ENCODE peak calls at places on chromosomes 2 and 18, in four cellular contexts. One of them, this sample, is unnamed.

GRCh38 chr2:100623033-100623715 is 60.4 kb downstream of the PDCL3 start:
- DNase-seq in dorsolateral prefrontal cortex: no peak
- DNase-seq in transverse colon: no peak
- DNase-seq in BJ: no peak
- DNase-seq in this sample: no peak

GRCh38 chr2:31269087-31269486 is 35.1 kb downstream of the EHD3 start:
- DNase-seq in dorsolateral prefrontal cortex: no peak
- DNase-seq in transverse colon: no peak
- DNase-seq in BJ: no peak
- DNase-seq in this sample: no peak

GRCh38 chr2:48905696-48906095 is 150.2 kb upstream of the LHCGR start:
- DNase-seq in dorsolateral prefrontal cortex: no peak
- DNase-seq in transverse colon: peak; percentile 8
- DNase-seq in BJ: no peak
- DNase-seq in this sample: no peak

GRCh38 chr2:227626580-227627151 is 9.4 kb downstream of the SCYGR4 start:
- DNase-seq in dorsolateral prefrontal cortex: no peak
- DNase-seq in transverse colon: no peak
- DNase-seq in BJ: no peak
- DNase-seq in this sample: no peak

GRCh38 chr2:230054079-230054478 is 14.6 kb downstream of the SLC16A14 start:
- DNase-seq in dorsolateral prefrontal cortex: no peak
- DNase-seq in transverse colon: no peak
- DNase-seq in BJ: no peak
- DNase-seq in this sample: no peak

GRCh38 chr2:567865-568638 is 109.2 kb downstream of the TMEM18 start:
- DNase-seq in dorsolateral prefrontal cortex: no peak
- DNase-seq in transverse colon: no peak
- DNase-seq in BJ: peak; percentile 74
- DNase-seq in this sample: peak; percentile 4

GRCh38 chr2:231452799-231453508 is 11.3 kb downstream of the NCL start:
- DNase-seq in dorsolateral prefrontal cortex: no peak
- DNase-seq in transverse colon: no peak
- DNase-seq in BJ: no peak
- DNase-seq in this sample: no peak

GRCh38 chr18:58692420-58693185 is 21.3 kb downstream of the MALT1 start:
- DNase-seq in dorsolateral prefrontal cortex: no peak
- DNase-seq in transverse colon: no peak
- DNase-seq in BJ: no peak
- DNase-seq in this sample: no peak

GRCh38 chr2:144671695-144672094 is 151.8 kb upstream of the ZEB2 start:
- DNase-seq in dorsolateral prefrontal cortex: no peak
- DNase-seq in transverse colon: no peak
- DNase-seq in BJ: no peak
- DNase-seq in this sample: no peak

DNA sequence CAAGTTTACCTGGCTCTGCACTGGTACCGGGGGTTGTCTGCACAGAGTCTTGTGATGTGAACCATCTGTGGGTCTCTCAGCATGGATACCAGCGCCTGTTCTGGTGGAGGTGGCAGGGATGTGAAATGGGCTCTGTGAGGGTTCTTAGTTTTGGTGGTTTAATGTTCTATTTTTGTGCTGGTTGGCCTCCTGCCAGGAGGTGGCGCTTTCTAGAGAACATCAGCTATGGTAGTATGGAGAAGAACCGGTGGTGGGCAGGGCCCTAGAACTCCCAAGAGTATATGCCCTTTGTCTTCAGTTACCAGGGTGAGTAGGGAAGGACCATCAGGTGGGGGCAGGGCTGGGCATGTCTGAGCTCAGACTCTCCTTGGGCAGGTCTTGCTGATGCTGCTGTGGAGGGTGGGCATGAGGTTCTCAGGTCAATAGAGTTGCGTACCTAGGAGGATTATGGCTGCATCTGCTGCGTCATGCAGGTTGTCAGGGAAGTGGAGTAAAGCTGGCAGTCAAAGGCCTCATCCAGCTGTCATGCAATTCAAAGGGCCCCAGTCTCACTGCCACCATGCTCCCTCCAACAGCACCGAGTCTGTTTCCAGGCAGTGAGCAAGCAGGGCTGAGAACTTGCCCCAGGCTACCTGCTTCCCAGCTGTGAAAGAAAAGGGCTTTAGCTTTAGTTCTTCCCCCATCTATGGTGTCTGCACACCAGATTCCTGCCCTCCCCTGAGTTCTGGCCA is 278.0 kb downstream of the METTL4 start:
- DNase-seq in dorsolateral prefrontal cortex: no peak
- DNase-seq in transverse colon: no peak
- DNase-seq in BJ: no peak
- DNase-seq in this sample: no peak
- TF ChIP-seq CTCF in dorsolateral prefrontal cortex: no peak
- TF ChIP-seq CTCF in transverse colon: no peak
- TF ChIP-seq CTCF in BJ: no peak
- TF ChIP-seq CTCF in this sample: no peak

GRCh38 chr18:32771169-32771751 is 1.6 kb downstream of the KLHL14 start:
- DNase-seq in dorsolateral prefrontal cortex: no peak
- DNase-seq in transverse colon: no peak
- DNase-seq in BJ: no peak
- DNase-seq in this sample: no peak

GRCh38 chr18:32771871-32772499 is 838 bp downstream of the KLHL14 start:
- DNase-seq in dorsolateral prefrontal cortex: no peak
- DNase-seq in transverse colon: no peak
- DNase-seq in BJ: no peak
- DNase-seq in this sample: no peak

GRCh38 chr18:32770651-32771168 is 2.1 kb downstream of the KLHL14 start:
- DNase-seq in dorsolateral prefrontal cortex: no peak
- DNase-seq in transverse colon: no peak
- DNase-seq in BJ: no peak
- DNase-seq in this sample: no peak

GRCh38 chr18:32773187-32773712 is 427 bp upstream of the KLHL14 start:
- DNase-seq in dorsolateral prefrontal cortex: no peak
- DNase-seq in transverse colon: no peak
- DNase-seq in BJ: no peak
- DNase-seq in this sample: no peak

DNA sequence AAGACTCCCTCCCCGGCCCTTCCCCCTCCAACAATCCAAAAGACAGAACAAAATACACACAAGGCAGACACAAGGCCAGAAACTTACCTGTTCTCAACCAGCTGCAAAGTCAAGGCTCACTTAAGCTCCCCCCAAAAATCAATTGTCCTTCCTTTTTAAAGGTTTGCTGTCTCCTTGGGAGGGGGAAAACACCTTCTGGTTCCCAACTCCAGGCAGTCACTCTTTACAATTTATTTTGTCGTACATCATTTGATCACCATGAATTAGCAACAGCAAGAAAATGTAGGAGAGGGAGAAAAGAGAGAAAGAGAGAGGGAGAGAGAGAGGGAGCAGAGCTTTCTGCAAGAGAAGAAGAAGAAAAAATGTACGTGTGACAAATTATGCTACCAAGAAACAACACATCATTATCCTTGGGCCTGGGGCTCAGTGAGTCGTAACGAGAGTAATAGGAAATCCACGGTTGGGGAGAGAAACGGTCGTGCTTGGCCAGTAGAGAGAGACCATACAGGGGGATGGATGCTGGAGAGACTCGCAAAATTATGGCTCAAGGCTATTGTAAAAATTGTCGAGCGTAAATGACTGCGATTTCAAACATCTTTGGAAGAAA is at the start of gene KLHL14:
- DNase-seq in dorsolateral prefrontal cortex: no peak
- DNase-seq in transverse colon: no peak
- DNase-seq in BJ: no peak
- DNase-seq in this sample: no peak
- H3K4me3 ChIP-seq in dorsolateral prefrontal cortex: peak within 1 kb of the TSS; percentile 60
- H3K4me3 ChIP-seq in transverse colon: peak within 1 kb of the TSS; percentile 54
- H3K4me3 ChIP-seq in BJ: no peak within 1 kb of the TSS
- H3K4me3 ChIP-seq in this sample: no peak within 1 kb of the TSS

GRCh38 chr18:48639772-48640432 is 101.1 kb downstream of the CTIF start:
- DNase-seq in dorsolateral prefrontal cortex: no peak
- DNase-seq in transverse colon: no peak
- DNase-seq in BJ: no peak
- DNase-seq in this sample: no peak
- TF ChIP-seq CTCF in dorsolateral prefrontal cortex: no peak
- TF ChIP-seq CTCF in transverse colon: no peak
- TF ChIP-seq CTCF in BJ: peak; percentile 45
- TF ChIP-seq CTCF in this sample: peak; percentile 39

GRCh38 chr2:58557166-58557565 is 316.0 kb upstream of the FANCL start:
- DNase-seq in dorsolateral prefrontal cortex: no peak
- DNase-seq in transverse colon: no peak
- DNase-seq in BJ: no peak
- DNase-seq in this sample: no peak

GRCh38 chr2:58558866-58559265 is 317.7 kb upstream of the FANCL start:
- DNase-seq in dorsolateral prefrontal cortex: no peak
- DNase-seq in transverse colon: no peak
- DNase-seq in BJ: no peak
- DNase-seq in this sample: no peak

GRCh38 chr2:58553522-58553921 is 312.4 kb upstream of the FANCL start:
- DNase-seq in dorsolateral prefrontal cortex: no peak
- DNase-seq in transverse colon: no peak
- DNase-seq in BJ: no peak
- DNase-seq in this sample: no peak

GRCh38 chr2:58553937-58554336 is 312.8 kb upstream of the FANCL start:
- DNase-seq in dorsolateral prefrontal cortex: peak; percentile 50
- DNase-seq in transverse colon: no peak
- DNase-seq in BJ: no peak
- DNase-seq in this sample: no peak
- H3K4me3 ChIP-seq in dorsolateral prefrontal cortex: no peak overlapping the region
- H3K4me3 ChIP-seq in transverse colon: no peak overlapping the region
- H3K4me3 ChIP-seq in BJ: no peak overlapping the region
- H3K4me3 ChIP-seq in this sample: no peak overlapping the region